ENCODE peak calls at places on chromosomes 16 and 17, in seven cellular contexts. One of them, this sample, is unnamed.

GRCh38 chr16:4500283-4500682 is 24.1 kb downstream of the HMOX2 start:
- DNase-seq in stimulated activated CD8-positive, alpha-beta memory T cell treated with anti-CD3 and anti-CD28 coated beads, Interleukin-2, amount 100 ng/mL, for 48 hours: no peak
- DNase-seq in endothelial cell: no peak
- DNase-seq in HFF-Myc: peak; percentile 55
- DNase-seq in myocyte: peak; percentile 74
- DNase-seq in AG08395: peak; percentile 95
- DNase-seq in cardiac muscle cell: peak; percentile 83
- DNase-seq in this sample: no peak

GRCh38 chr17:226773-227580 is 45.5 kb upstream of the DOC2B start:
- DNase-seq in stimulated activated CD8-positive, alpha-beta memory T cell treated with anti-CD3 and anti-CD28 coated beads, Interleukin-2, amount 100 ng/mL, for 48 hours: no peak
- DNase-seq in endothelial cell: no peak
- DNase-seq in HFF-Myc: no peak
- DNase-seq in myocyte: peak; percentile 63
- DNase-seq in AG08395: no peak
- DNase-seq in cardiac muscle cell: peak; percentile 23
- DNase-seq in this sample: no peak

GRCh38 chr16:88799569-88800276 is 3.9 kb upstream of the CDT1 start:
- DNase-seq in stimulated activated CD8-positive, alpha-beta memory T cell treated with anti-CD3 and anti-CD28 coated beads, Interleukin-2, amount 100 ng/mL, for 48 hours: no peak
- DNase-seq in endothelial cell: no peak
- DNase-seq in HFF-Myc: no peak
- DNase-seq in myocyte: no peak
- DNase-seq in AG08395: no peak
- DNase-seq in cardiac muscle cell: peak; percentile 36
- DNase-seq in this sample: no peak

GRCh38 chr16:53480394-53480793 is 22.6 kb downstream of the AKTIP start:
- DNase-seq in stimulated activated CD8-positive, alpha-beta memory T cell treated with anti-CD3 and anti-CD28 coated beads, Interleukin-2, amount 100 ng/mL, for 48 hours: no peak
- DNase-seq in endothelial cell: no peak
- DNase-seq in HFF-Myc: no peak
- DNase-seq in myocyte: no peak
- DNase-seq in AG08395: no peak
- DNase-seq in cardiac muscle cell: no peak
- DNase-seq in this sample: no peak

GRCh38 chr16:11852092-11852809 is 909 bp upstream of the RSL1D1 start:
- DNase-seq in stimulated activated CD8-positive, alpha-beta memory T cell treated with anti-CD3 and anti-CD28 coated beads, Interleukin-2, amount 100 ng/mL, for 48 hours: no peak
- DNase-seq in endothelial cell: no peak
- DNase-seq in HFF-Myc: no peak
- DNase-seq in myocyte: no peak
- DNase-seq in AG08395: no peak
- DNase-seq in cardiac muscle cell: peak; percentile 43
- DNase-seq in this sample: no peak

GRCh38 chr17:39753514-39754160 is 15.9 kb downstream of the GRB7 start:
- DNase-seq in stimulated activated CD8-positive, alpha-beta memory T cell treated with anti-CD3 and anti-CD28 coated beads, Interleukin-2, amount 100 ng/mL, for 48 hours: no peak
- DNase-seq in endothelial cell: peak; percentile 49
- DNase-seq in HFF-Myc: no peak
- DNase-seq in myocyte: no peak
- DNase-seq in AG08395: peak; percentile 58
- DNase-seq in cardiac muscle cell: no peak
- DNase-seq in this sample: peak; percentile 82

GRCh38 chr17:2688351-2689342 is 22.9 kb downstream of the CLUH start:
- DNase-seq in stimulated activated CD8-positive, alpha-beta memory T cell treated with anti-CD3 and anti-CD28 coated beads, Interleukin-2, amount 100 ng/mL, for 48 hours: no peak
- DNase-seq in endothelial cell: no peak
- DNase-seq in HFF-Myc: no peak
- DNase-seq in myocyte: no peak
- DNase-seq in AG08395: no peak
- DNase-seq in cardiac muscle cell: no peak
- DNase-seq in this sample: peak; percentile 18

GRCh38 chr17:17672453-17673368 is 8.5 kb upstream of the RAI1 start:
- DNase-seq in stimulated activated CD8-positive, alpha-beta memory T cell treated with anti-CD3 and anti-CD28 coated beads, Interleukin-2, amount 100 ng/mL, for 48 hours: no peak
- DNase-seq in endothelial cell: no peak
- DNase-seq in HFF-Myc: no peak
- DNase-seq in myocyte: no peak
- DNase-seq in AG08395: no peak
- DNase-seq in cardiac muscle cell: no peak
- DNase-seq in this sample: no peak

GRCh38 chr16:78372302-78372701 is 272.8 kb downstream of the WWOX start:
- DNase-seq in stimulated activated CD8-positive, alpha-beta memory T cell treated with anti-CD3 and anti-CD28 coated beads, Interleukin-2, amount 100 ng/mL, for 48 hours: no peak
- DNase-seq in endothelial cell: no peak
- DNase-seq in HFF-Myc: no peak
- DNase-seq in myocyte: no peak
- DNase-seq in AG08395: no peak
- DNase-seq in cardiac muscle cell: no peak
- DNase-seq in this sample: no peak

GRCh38 chr16:79887541-79888540 is 287.3 kb upstream of the MAF start:
- DNase-seq in stimulated activated CD8-positive, alpha-beta memory T cell treated with anti-CD3 and anti-CD28 coated beads, Interleukin-2, amount 100 ng/mL, for 48 hours: no peak
- DNase-seq in endothelial cell: no peak
- DNase-seq in HFF-Myc: no peak
- DNase-seq in myocyte: no peak
- DNase-seq in AG08395: no peak
- DNase-seq in cardiac muscle cell: no peak
- DNase-seq in this sample: no peak

GRCh38 chr16:72666267-72666666 is 381.7 kb downstream of the ZFHX3 start:
- DNase-seq in stimulated activated CD8-positive, alpha-beta memory T cell treated with anti-CD3 and anti-CD28 coated beads, Interleukin-2, amount 100 ng/mL, for 48 hours: no peak
- DNase-seq in endothelial cell: no peak
- DNase-seq in HFF-Myc: no peak
- DNase-seq in myocyte: no peak
- DNase-seq in AG08395: no peak
- DNase-seq in cardiac muscle cell: peak; percentile 17
- DNase-seq in this sample: no peak